ENCODE peak calls at places on chromosome 6, in ten cellular contexts. S is fibroblast of lung; B is stimulated activated CD4-positive, alpha-beta T cell treated with anti-CD3 and anti-CD28 coated beads, Interleukin-15, amount 100 ng/mL, for 48 hours; E is HEK293T; Y is anterior cingulate cortex; W is fibroblast of pulmonary artery; X is NCI-H1092 treated with DMSO at 0.1 percent for 48 hours; K is PC-3; A is fibroblast of mammary gland; R is cardiac fibroblast. Z is an unnamed sample.

GRCh38 chr6:48560408-48560807 is 449.4 kb upstream of the PTCHD4 start:
- DNase-seq in S (peak), B (no peak), E (no peak), Y (no peak), W (peak), X (no peak), K (peak), A (peak), R (peak), Z (peak)

GRCh38 chr6:39335780-39336541 is 13.5 kb upstream of the KCNK16 start:
- DNase-seq in S (peak), B (no peak), E (no peak), Y (no peak), W (no peak), X (no peak), K (no peak), A (no peak), R (no peak), Z (no peak)

GRCh38 chr6:3320238-3320637 is 61.5 kb downstream of the PSMG4 start:
- DNase-seq in S (no peak), B (no peak), E (no peak), Y (no peak), W (no peak), X (peak), K (no peak), A (no peak), R (no peak), Z (no peak)

GRCh38 chr6:140988780-140989179 is 1143.9 kb upstream of the GJE1 start:
- DNase-seq in S (no peak), B (no peak), E (no peak), Y (no peak), W (peak), X (no peak), K (peak), A (no peak), R (no peak), Z (peak)

GRCh38 chr6:131628726-131629125 is 684 bp upstream of the MED23 start:
- DNase-seq in S (no peak), B (no peak), E (no peak), Y (no peak), W (no peak), X (no peak), K (no peak), A (peak), R (no peak), Z (no peak)

GRCh38 chr6:85449388-85449817 is 480 bp upstream of the NT5E start:
- DNase-seq in S (peak), B (peak), E (no peak), Y (peak), W (peak), X (no peak), K (no peak), A (peak), R (peak), Z (peak)

GRCh38 chr6:44630125-44631028 is 242.9 kb downstream of the CDC5L start:
- DNase-seq in S (peak), B (no peak), E (peak), Y (no peak), W (peak), X (no peak), K (peak), A (peak), R (peak), Z (peak)

GRCh38 chr6:96522469-96523009 is 933 bp downstream of the UFL1 start:
- DNase-seq in S (peak), B (no peak), E (peak), Y (no peak), W (peak), X (peak), K (no peak), A (peak), R (peak), Z (peak)

GRCh38 chr6:55277628-55278003 is 49.7 kb upstream of the GFRAL start:
- DNase-seq in S (no peak), B (no peak), E (no peak), Y (no peak), W (peak), X (no peak), K (no peak), A (no peak), R (no peak), Z (no peak)

GRCh38 chr6:40352006-40352405 is 235.2 kb downstream of the LRFN2 start:
- DNase-seq in S (no peak), B (no peak), E (peak), Y (no peak), W (peak), X (no peak), K (no peak), A (peak), R (no peak), Z (no peak)

GRCh38 chr6:160972111-160972510 is 19.5 kb upstream of the MAP3K4 start:
- DNase-seq in S (peak), B (no peak), E (no peak), Y (no peak), W (peak), X (no peak), K (peak), A (peak), R (peak), Z (no peak)

GRCh38 chr6:33314943-33315752 is 1.3 kb upstream of the TAPBP start:
- DNase-seq in S (no peak), B (no peak), E (no peak), Y (no peak), W (no peak), X (no peak), K (peak), A (peak), R (peak), Z (peak)